ENCODE peak calls at places on chromosomes 4 and X, in five cellular contexts. One of them, this sample, is unnamed.

GRCh38 chr4:16116493-16116990 is 32.7 kb upstream of the PROM1 start:
- DNase-seq in KBM-7: no peak
- DNase-seq in AG09319: no peak
- DNase-seq in head of caudate nucleus: no peak
- DNase-seq in AG08395: no peak
- DNase-seq in this sample: no peak

GRCh38 chr4:123597586-123597985 is 201.0 kb downstream of the SPRY1 start:
- DNase-seq in AG09319: no peak
- DNase-seq in AG08395: peak
- DNase-seq in head of caudate nucleus: no peak
- DNase-seq in KBM-7: no peak
- DNase-seq in this sample: no peak

GRCh38 chr4:144754562-144755410 is 108.8 kb downstream of the HHIP start:
- DNase-seq in KBM-7: no peak
- DNase-seq in AG08395: no peak
- DNase-seq in head of caudate nucleus: peak
- DNase-seq in AG09319: no peak
- DNase-seq in this sample: no peak

GRCh38 chr4:139643042-139643895 is 22.4 kb upstream of the MGST2 start:
- DNase-seq in AG08395: no peak
- DNase-seq in KBM-7: no peak
- DNase-seq in AG09319: no peak
- DNase-seq in head of caudate nucleus: no peak
- DNase-seq in this sample: no peak

GRCh38 chrX:25275159-25275558 is 259.4 kb upstream of the ARX start:
- DNase-seq in AG09319: no peak
- DNase-seq in AG08395: no peak
- DNase-seq in KBM-7: no peak
- DNase-seq in head of caudate nucleus: no peak
- DNase-seq in this sample: no peak

GRCh38 chr4:122195718-122196117 is 43.6 kb downstream of the BLTP1 start:
- DNase-seq in AG09319: no peak
- DNase-seq in AG08395: no peak
- DNase-seq in head of caudate nucleus: no peak
- DNase-seq in KBM-7: no peak
- DNase-seq in this sample: no peak

GRCh38 chr4:42371306-42372063 is 25.8 kb upstream of the SHISA3 start:
- DNase-seq in head of caudate nucleus: peak
- DNase-seq in AG09319: peak
- DNase-seq in KBM-7: peak
- DNase-seq in AG08395: peak
- DNase-seq in this sample: no peak

GRCh38 chr4:22473268-22473667 is 42.6 kb downstream of the ADGRA3 start:
- DNase-seq in AG08395: no peak
- DNase-seq in AG09319: no peak
- DNase-seq in head of caudate nucleus: no peak
- DNase-seq in KBM-7: no peak
- DNase-seq in this sample: no peak

GRCh38 chr4:151998723-151999122 is 237.9 kb upstream of the GATB start:
- DNase-seq in head of caudate nucleus: no peak
- DNase-seq in AG09319: no peak
- DNase-seq in KBM-7: no peak
- DNase-seq in AG08395: no peak
- DNase-seq in this sample: no peak

GRCh38 chrX:17550011-17550410 is 175.0 kb downstream of the NHS start:
- DNase-seq in AG09319: no peak
- DNase-seq in AG08395: no peak
- DNase-seq in head of caudate nucleus: no peak
- DNase-seq in KBM-7: no peak
- DNase-seq in this sample: no peak

GRCh38 chr4:75434105-75434504 is 80.1 kb downstream of the RCHY1 start:
- DNase-seq in head of caudate nucleus: no peak
- DNase-seq in AG08395: no peak
- DNase-seq in KBM-7: no peak
- DNase-seq in AG09319: no peak
- DNase-seq in this sample: no peak

GRCh38 chr4:144954224-144954623 is 143.8 kb downstream of the ANAPC10 start:
- DNase-seq in head of caudate nucleus: no peak
- DNase-seq in AG08395: no peak
- DNase-seq in AG09319: no peak
- DNase-seq in KBM-7: no peak
- DNase-seq in this sample: no peak

GRCh38 chrX:120378570-120378969 is 16.7 kb downstream of the ATP1B4 start:
- DNase-seq in AG08395: no peak
- DNase-seq in AG09319: no peak
- DNase-seq in KBM-7: no peak
- DNase-seq in head of caudate nucleus: no peak
- DNase-seq in this sample: no peak

GRCh38 chr4:71586087-71586763 is 197.7 kb downstream of the GC start:
- DNase-seq in AG08395: no peak
- DNase-seq in head of caudate nucleus: no peak
- DNase-seq in AG09319: no peak
- DNase-seq in KBM-7: no peak
- DNase-seq in this sample: no peak

GRCh38 chr4:182593864-182594263 is 323.3 kb downstream of the DCTD start:
- DNase-seq in AG09319: no peak
- DNase-seq in KBM-7: no peak
- DNase-seq in AG08395: peak
- DNase-seq in head of caudate nucleus: no peak
- DNase-seq in this sample: no peak

GRCh38 chr4:130044788-130045531 is 949.0 kb downstream of the C4orf33 start:
- DNase-seq in AG08395: no peak
- DNase-seq in AG09319: no peak
- DNase-seq in head of caudate nucleus: no peak
- DNase-seq in KBM-7: no peak
- DNase-seq in this sample: no peak

GRCh38 chrX:41095962-41096955 is 11.0 kb downstream of the USP9X start:
- DNase-seq in KBM-7: no peak
- DNase-seq in head of caudate nucleus: no peak
- DNase-seq in AG08395: no peak
- DNase-seq in AG09319: no peak
- DNase-seq in this sample: no peak

GRCh38 chrX:7711167-7711566 is 131.8 kb upstream of the VCX start:
- DNase-seq in head of caudate nucleus: no peak
- DNase-seq in AG09319: no peak
- DNase-seq in KBM-7: peak
- DNase-seq in AG08395: no peak
- DNase-seq in this sample: no peak

GRCh38 chr4:174604198-174604597 is 81.9 kb upstream of the HPGD start:
- DNase-seq in head of caudate nucleus: no peak
- DNase-seq in KBM-7: peak
- DNase-seq in AG08395: no peak
- DNase-seq in AG09319: no peak
- DNase-seq in this sample: no peak

GRCh38 chr4:89400408-89401035 is 92.9 kb upstream of the GPRIN3 start:
- DNase-seq in AG08395: no peak
- DNase-seq in head of caudate nucleus: no peak
- DNase-seq in KBM-7: no peak
- DNase-seq in AG09319: no peak
- DNase-seq in this sample: no peak

GRCh38 chr4:1487761-1488160 is 81.5 kb upstream of the NKX1-1 start:
- DNase-seq in KBM-7: no peak
- DNase-seq in AG09319: no peak
- DNase-seq in head of caudate nucleus: no peak
- DNase-seq in AG08395: no peak
- DNase-seq in this sample: no peak

This sample was measured in substantia nigra.